ENCODE peak calls at places on chromosome 12, in nine cellular contexts. W, N, G, F, J, B, V, P and H are unnamed samples.

GRCh38 chr12:103801709-103802585 is 39.1 kb downstream of the NT5DC3 start:
- DNase-seq in G (peak; percentile 24), F (no peak), J (no peak), B (peak; percentile 81), N (no peak), V (no peak), P (no peak), W (peak; percentile 31), H (peak; percentile 9)

GRCh38 chr12:23523339-23523738 is 426.1 kb downstream of the SOX5 start:
- DNase-seq in V (no peak), B (no peak), F (no peak), N (no peak), G (no peak), P (no peak), J (no peak), W (no peak), H (no peak)

GRCh38 chr12:128695697-128696096 is 128.1 kb downstream of the SLC15A4 start:
- DNase-seq in W (no peak), B (no peak), J (no peak), V (no peak), F (no peak), P (no peak), G (no peak), N (no peak), H (no peak)

GRCh38 chr12:119809023-119809422 is 68.1 kb downstream of the CIT start:
- DNase-seq in V (no peak), G (no peak), F (no peak), N (no peak), W (no peak), P (no peak), J (no peak), B (no peak), H (peak; percentile 6)

GRCh38 chr12:59085680-59086079 is 165.4 kb upstream of the LRIG3 start:
- DNase-seq in W (no peak), G (peak; percentile 51), N (no peak), F (no peak), V (no peak), J (no peak), P (no peak), B (no peak), H (no peak)

GRCh38 chr12:130017571-130018449 is 114.0 kb upstream of the TMEM132D start:
- DNase-seq in P (no peak), G (no peak), F (no peak), J (no peak), N (no peak), V (no peak), W (peak; percentile 32), B (no peak), H (peak; percentile 35)

GRCh38 chr12:125773033-125773432 is 707.8 kb downstream of the AACS start:
- DNase-seq in J (no peak), W (peak; percentile 8), B (no peak), V (no peak), F (no peak), N (no peak), P (no peak), G (peak; percentile 6), H (peak; percentile 63)

GRCh38 chr12:65022441-65022840 is 98.7 kb downstream of the WIF1 start:
- DNase-seq in V (no peak), J (no peak), W (no peak), N (no peak), B (no peak), G (no peak), P (no peak), F (no peak), H (no peak)

GRCh38 chr12:46303039-46303666 is 34.3 kb upstream of the SLC38A1 start:
- DNase-seq in P (no peak), F (no peak), B (peak; percentile 33), N (no peak), V (no peak), W (peak; percentile 30), J (peak; percentile 64), G (peak; percentile 64), H (peak; percentile 49)

GRCh38 chr12:42326466-42327226 is 679 bp downstream of the PPHLN1 start:
- DNase-seq in P (no peak), J (peak; percentile 11), V (no peak), G (peak; percentile 46), W (peak; percentile 21), B (peak; percentile 27), N (no peak), F (no peak), H (peak; percentile 28)

GRCh38 chr12:53191885-53192530 is 11.3 kb upstream of the CSAD start:
- DNase-seq in W (no peak), J (no peak), N (no peak), P (no peak), B (no peak), G (no peak), V (no peak), F (no peak), H (no peak)

GRCh38 chr12:102963796-102964195 is 6.3 kb downstream of the ASCL1 start:
- DNase-seq in G (no peak), J (no peak), P (no peak), F (no peak), W (no peak), B (no peak), V (no peak), N (no peak), H (no peak)

GRCh38 chr12:131137836-131138637 is 184.3 kb downstream of the ADGRD1 start:
- DNase-seq in G (peak; percentile 31), B (no peak), F (no peak), J (no peak), P (no peak), N (no peak), W (no peak), V (no peak), H (no peak)

GRCh38 chr12:67816269-67816668 is 167.7 kb downstream of the DYRK2 start:
- DNase-seq in V (no peak), B (no peak), W (no peak), N (no peak), G (no peak), P (no peak), J (no peak), F (no peak), H (no peak)

GRCh38 chr12:12887471-12887870 is 3.9 kb upstream of the GPRC5A start:
- DNase-seq in P (no peak), G (no peak), N (no peak), J (no peak), F (no peak), V (no peak), B (no peak), W (no peak), H (no peak)

GRCh38 chr12:52615208-52615868 is 3.0 kb downstream of the KRT73 start:
- DNase-seq in B (peak; percentile 2), W (no peak), P (no peak), J (no peak), N (no peak), V (no peak), G (peak; percentile 30), F (no peak), H (no peak)

GRCh38 chr12:62834406-62834805 is 100.5 kb downstream of the PPM1H start:
- DNase-seq in G (no peak), F (no peak), W (no peak), N (no peak), V (no peak), P (no peak), J (no peak), B (no peak), H (no peak)

DNA sequence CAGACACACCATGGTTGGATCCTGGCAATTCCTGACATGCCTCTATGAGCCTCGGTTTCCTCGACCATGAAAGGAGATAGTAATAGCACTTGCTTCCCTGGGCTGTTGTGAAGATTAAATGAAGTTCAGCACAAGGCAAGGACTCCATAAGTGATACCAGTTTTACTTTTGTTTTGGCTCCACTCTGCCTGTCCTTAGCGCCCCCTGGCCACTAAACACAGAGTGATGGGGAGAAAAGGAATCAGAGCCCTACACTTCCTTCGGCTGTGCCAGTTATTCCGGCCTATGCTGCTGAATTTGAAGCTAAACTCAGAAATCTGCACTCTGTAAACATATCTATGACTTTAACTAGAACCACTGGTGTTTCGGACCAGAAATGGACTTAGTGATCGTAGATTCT is 173.8 kb downstream of the C12orf75 start:
- DNase-seq in G (no peak), B (no peak), N (no peak), P (no peak), V (no peak), F (no peak), W (no peak), J (no peak), H (no peak)
- TF ChIP-seq CTCF in G (no peak), B (no peak), N (no peak), P (no peak), V (no peak), F (no peak), W (no peak), J (no peak), H (no peak)

DNA sequence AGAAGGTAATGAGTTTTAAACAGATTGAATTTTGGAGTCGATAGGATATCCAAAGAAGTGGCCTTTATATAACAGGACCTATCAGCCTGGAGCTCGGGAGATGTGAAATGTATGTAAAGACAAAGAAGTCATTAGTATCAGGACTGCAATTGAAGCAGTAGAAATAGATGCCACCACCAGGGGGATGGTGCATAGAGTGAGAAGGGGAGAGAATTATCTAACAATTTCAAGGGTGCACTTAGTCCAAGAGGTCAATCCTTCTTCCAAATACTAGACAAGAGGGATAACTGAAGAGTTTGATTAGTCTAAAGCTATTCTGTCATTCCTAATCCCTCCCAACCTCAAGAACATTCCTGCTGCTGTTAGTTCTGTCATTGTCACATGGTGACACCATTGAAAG is 127.8 kb downstream of the CFAP54 start:
- DNase-seq in W (no peak), N (no peak), V (no peak), B (no peak), G (no peak), F (no peak), P (no peak), J (no peak), H (peak; percentile 11)
- TF ChIP-seq CTCF in W (no peak), N (no peak), V (no peak), B (no peak), G (peak; percentile 3), F (no peak), P (no peak), J (no peak), H (no peak)

DNA sequence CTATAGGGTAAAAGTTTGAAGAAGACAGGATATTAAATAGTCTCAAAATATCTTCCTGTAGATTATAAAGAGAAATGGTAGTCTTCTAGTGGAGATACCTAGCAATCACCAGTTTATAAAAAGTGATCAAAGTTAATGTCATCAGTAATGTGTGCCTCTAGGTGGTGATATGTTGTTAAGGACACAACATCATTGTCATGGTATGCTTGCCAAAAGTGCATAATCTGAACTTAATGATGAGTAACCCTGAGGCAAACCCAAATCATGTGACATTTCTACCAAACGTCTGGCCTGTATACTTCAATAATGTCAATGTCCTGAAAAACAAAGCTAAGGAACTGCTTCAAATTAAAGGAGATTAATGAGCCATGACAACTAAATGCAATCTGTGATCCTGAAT is 214.7 kb downstream of the PHLDA1 start:
- DNase-seq in W (peak; percentile 62), V (no peak), N (no peak), P (no peak), G (peak; percentile 95), B (peak; percentile 79), J (no peak), F (no peak), H (peak; percentile 69)
- TF ChIP-seq CTCF in W (no peak), V (no peak), N (no peak), P (no peak), G (peak; percentile 24), B (peak; percentile 32), J (no peak), F (no peak), H (peak; percentile 24)

DNA sequence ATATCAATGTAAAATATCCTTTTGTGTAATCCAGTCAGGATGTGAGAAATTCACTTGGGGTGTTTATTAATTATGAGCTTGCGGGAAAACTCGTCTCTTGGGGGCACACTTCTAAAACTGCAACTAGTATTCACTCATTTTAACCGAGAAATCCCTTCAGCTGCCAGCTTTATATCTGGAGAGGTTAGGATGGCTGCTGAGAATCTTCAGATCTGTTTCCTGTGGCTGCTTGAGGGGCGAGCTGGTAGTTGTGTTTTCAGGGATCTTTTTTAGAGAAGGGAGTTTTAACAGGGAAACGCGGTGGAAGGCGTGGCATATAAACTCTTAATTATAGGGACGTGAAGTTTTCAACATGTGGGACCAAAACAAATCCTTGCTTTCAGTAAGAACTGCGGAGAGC is 833 bp downstream of the PPFIBP1 start:
- DNase-seq in F (no peak), G (peak; percentile 57), N (no peak), J (no peak), B (peak; percentile 41), W (peak; percentile 8), V (no peak), P (no peak), H (peak; percentile 41)
- TF ChIP-seq CTCF in F (no peak), G (peak; percentile 3), N (no peak), J (no peak), B (peak; percentile 14), W (no peak), V (no peak), P (peak; percentile 17), H (no peak)